ENCODE peak calls at places on chromosome 1, in eight cellular contexts. P, C, Q, B, G, L, D and Z are unnamed samples.

GRCh38 chr1:36728051-36728450 is 245.3 kb upstream of the CSF3R start:
- DNase-seq in P (no peak), L (no peak), C (no peak), D (no peak), Q (no peak), B (no peak), G (peak), Z (no peak)

GRCh38 chr1:156717411-156717810 is 10.9 kb upstream of the METTL25B start:
- DNase-seq in D (no peak), P (no peak), C (no peak), G (no peak), L (no peak), Q (no peak), B (no peak), Z (no peak)

GRCh38 chr1:1771096-1771495 is 7.2 kb downstream of the NADK start:
- DNase-seq in C (no peak), P (no peak), D (no peak), Q (no peak), G (no peak), B (no peak), L (no peak), Z (no peak)

GRCh38 chr1:200223613-200224012 is 186.2 kb downstream of the ZNF281 start:
- DNase-seq in L (no peak), P (no peak), Q (no peak), B (no peak), G (no peak), C (no peak), D (no peak), Z (no peak)

GRCh38 chr1:242828199-242828598 is 303.7 kb upstream of the PLD5 start:
- DNase-seq in L (no peak), P (no peak), Q (no peak), C (no peak), D (peak), G (no peak), B (no peak), Z (no peak)

GRCh38 chr1:25103180-25103790 is 129.0 kb downstream of the SYF2 start:
- DNase-seq in B (no peak), D (no peak), C (no peak), Q (no peak), P (no peak), G (no peak), L (no peak), Z (no peak)

GRCh38 chr1:234326493-234327366 is 46.5 kb upstream of the COA6 start:
- DNase-seq in L (peak), D (peak), B (no peak), C (no peak), Q (no peak), G (no peak), P (no peak), Z (peak)

GRCh38 chr1:53934170-53934765 is 11.2 kb downstream of the IFT25 start:
- DNase-seq in D (no peak), C (no peak), Q (no peak), B (no peak), G (no peak), L (no peak), P (no peak), Z (no peak)

GRCh38 chr1:161978011-161978790 is 45.5 kb downstream of the OLFML2B start:
- DNase-seq in B (no peak), P (no peak), Q (no peak), D (no peak), L (no peak), C (no peak), G (no peak), Z (no peak)

GRCh38 chr1:6907201-6907600 is 121.9 kb downstream of the CAMTA1 start:
- DNase-seq in G (no peak), D (no peak), P (no peak), C (no peak), Q (no peak), B (no peak), L (no peak), Z (no peak)